ENCODE peak calls at places on chromosomes 5 and 9, in six cellular contexts. One of them, this sample, is unnamed.

GRCh38 chr5:32290922-32291321 is 21.8 kb downstream of the MTMR12 start:
- DNase-seq in stomach: no peak
- DNase-seq in SK-N-SH: no peak
- DNase-seq in transverse colon: peak; percentile 36
- DNase-seq in A549: no peak
- DNase-seq in suprapubic skin: no peak
- DNase-seq in this sample: no peak

GRCh38 chr9:125904155-125904841 is 157.1 kb downstream of the PBX3 start:
- DNase-seq in stomach: no peak
- DNase-seq in SK-N-SH: no peak
- DNase-seq in transverse colon: no peak
- DNase-seq in A549: no peak
- DNase-seq in suprapubic skin: no peak
- DNase-seq in this sample: no peak

GRCh38 chr5:68730220-68731010 is 363.4 kb upstream of the SLC30A5 start:
- DNase-seq in stomach: no peak
- DNase-seq in SK-N-SH: peak; percentile 62
- DNase-seq in transverse colon: no peak
- DNase-seq in A549: no peak
- DNase-seq in suprapubic skin: no peak
- DNase-seq in this sample: peak; percentile 34

GRCh38 chr9:130499804-130500263 is 55.1 kb downstream of the ASS1 start:
- DNase-seq in stomach: peak; percentile 51
- DNase-seq in SK-N-SH: peak; percentile 23
- DNase-seq in transverse colon: peak; percentile 80
- DNase-seq in A549: peak; percentile 58
- DNase-seq in suprapubic skin: no peak
- DNase-seq in this sample: no peak

GRCh38 chr5:42656661-42657035 is 100.0 kb upstream of the CCDC152 start:
- DNase-seq in stomach: no peak
- DNase-seq in SK-N-SH: no peak
- DNase-seq in transverse colon: no peak
- DNase-seq in A549: no peak
- DNase-seq in suprapubic skin: no peak
- DNase-seq in this sample: no peak

GRCh38 chr5:5613261-5613990 is 190.9 kb downstream of the ICE1 start:
- DNase-seq in stomach: no peak
- DNase-seq in SK-N-SH: no peak
- DNase-seq in transverse colon: peak; percentile 29
- DNase-seq in A549: no peak
- DNase-seq in suprapubic skin: no peak
- DNase-seq in this sample: no peak

GRCh38 chr5:119315516-119315949 is 40.3 kb upstream of the TNFAIP8 start:
- DNase-seq in stomach: no peak
- DNase-seq in SK-N-SH: peak; percentile 38
- DNase-seq in transverse colon: no peak
- DNase-seq in A549: peak; percentile 67
- DNase-seq in suprapubic skin: no peak
- DNase-seq in this sample: no peak

GRCh38 chr9:79263666-79264460 is 307.9 kb upstream of the TLE4 start:
- DNase-seq in stomach: no peak
- DNase-seq in SK-N-SH: peak; percentile 43
- DNase-seq in transverse colon: no peak
- DNase-seq in A549: no peak
- DNase-seq in suprapubic skin: no peak
- DNase-seq in this sample: no peak

GRCh38 chr5:125410501-125411162 is 664.2 kb upstream of the ZNF608 start:
- DNase-seq in stomach: no peak
- DNase-seq in SK-N-SH: peak; percentile 33
- DNase-seq in transverse colon: no peak
- DNase-seq in A549: no peak
- DNase-seq in suprapubic skin: no peak
- DNase-seq in this sample: no peak

GRCh38 chr9:74940600-74940999 is 12.1 kb downstream of the C9orf40 start:
- DNase-seq in stomach: no peak
- DNase-seq in SK-N-SH: no peak
- DNase-seq in transverse colon: peak; percentile 18
- DNase-seq in A549: no peak
- DNase-seq in suprapubic skin: no peak
- DNase-seq in this sample: no peak

DNA sequence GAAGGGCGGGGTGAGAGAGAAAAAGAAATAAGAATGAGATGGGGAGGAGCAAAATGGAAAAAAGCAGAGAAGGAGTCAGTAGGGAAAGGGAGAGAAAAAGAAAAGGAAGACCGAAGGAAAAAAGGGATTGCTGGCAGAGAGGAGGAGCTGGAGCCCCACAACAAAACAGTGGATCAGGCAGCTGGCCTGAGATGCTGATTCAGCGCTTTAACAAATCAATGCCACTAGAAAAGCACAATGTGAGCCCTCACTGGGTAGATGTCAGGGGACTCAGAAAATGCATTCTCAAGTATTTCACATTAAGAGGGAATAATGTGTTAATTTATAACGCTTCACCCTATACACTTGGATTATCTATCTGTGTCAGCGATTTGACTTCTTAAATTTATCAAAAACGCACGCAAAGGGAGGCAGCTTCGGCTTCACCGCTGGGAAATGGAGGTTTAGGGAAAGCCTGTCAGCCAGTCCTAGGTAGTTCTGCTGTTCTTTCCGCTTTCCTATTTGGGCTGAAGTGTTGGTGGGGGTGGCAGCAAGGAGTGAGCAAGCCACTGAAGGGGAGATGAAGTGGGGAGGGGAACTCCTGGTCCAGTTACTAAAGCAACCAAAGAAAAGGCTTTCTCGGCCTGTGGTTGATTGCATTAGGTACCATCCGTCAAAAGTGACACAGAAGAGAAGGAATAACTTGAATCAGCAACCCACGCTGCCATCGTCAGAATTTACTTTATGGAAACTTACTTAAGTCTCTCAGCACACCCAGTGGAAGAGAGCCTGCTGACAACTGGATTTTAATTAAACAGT is 161.6 kb downstream of the BNC2 start:
- DNase-seq in stomach: no peak
- DNase-seq in SK-N-SH: no peak
- DNase-seq in transverse colon: no peak
- DNase-seq in A549: no peak
- DNase-seq in suprapubic skin: no peak
- DNase-seq in this sample: no peak
- H3K4me3 ChIP-seq in stomach: no peak overlapping the region
- H3K4me3 ChIP-seq in SK-N-SH: no peak overlapping the region
- H3K4me3 ChIP-seq in transverse colon: no peak overlapping the region
- H3K4me3 ChIP-seq in A549: no peak overlapping the region
- H3K4me3 ChIP-seq in suprapubic skin: no peak overlapping the region
- H3K4me3 ChIP-seq in this sample: no peak overlapping the region

DNA sequence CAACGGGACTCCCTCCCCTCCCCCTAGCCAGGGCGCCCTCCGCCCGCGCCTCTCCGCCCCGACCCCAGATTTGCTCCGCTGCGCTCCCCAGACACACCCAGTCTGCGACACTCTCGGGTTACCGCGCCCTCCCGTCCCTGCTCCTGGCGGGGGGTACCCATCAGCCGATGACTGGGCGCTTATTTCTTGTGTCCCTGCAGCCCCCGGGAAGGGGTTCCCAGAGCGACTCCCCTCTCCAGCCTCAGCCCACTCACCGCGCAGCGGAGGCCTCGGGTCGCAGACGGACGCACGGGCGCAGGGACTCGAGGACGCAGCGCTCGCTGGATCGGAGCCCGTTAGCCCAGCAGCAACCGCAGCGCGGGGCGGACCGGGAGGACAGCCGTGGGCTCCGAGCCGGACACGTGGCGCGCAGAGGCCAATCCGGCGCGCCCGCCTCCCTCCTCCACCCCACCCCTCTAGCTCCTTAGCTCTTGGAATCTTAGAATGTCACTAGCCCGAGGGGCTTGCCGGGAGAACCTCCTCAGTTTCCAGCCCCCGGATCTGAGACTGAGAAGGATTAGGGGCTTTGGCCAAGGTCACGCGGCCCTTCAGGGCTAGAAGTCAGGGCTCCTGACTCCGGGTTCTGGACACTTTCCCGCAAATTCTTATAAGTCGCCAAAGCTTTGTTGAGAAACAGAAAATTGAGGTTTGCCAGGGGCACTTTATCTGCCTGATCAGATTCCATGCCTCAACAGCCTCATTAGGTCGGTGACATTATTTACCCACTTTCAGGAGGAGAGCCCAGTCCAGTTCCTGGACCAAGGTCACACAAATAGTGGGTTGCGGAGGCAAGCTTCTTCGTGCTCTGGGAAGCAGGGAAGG is at the start of gene ANXA6:
- DNase-seq in stomach: peak; percentile 85
- DNase-seq in SK-N-SH: peak; percentile 91
- DNase-seq in transverse colon: peak; percentile 81
- DNase-seq in A549: peak; percentile 94
- DNase-seq in suprapubic skin: peak; percentile 94
- DNase-seq in this sample: peak; percentile 81
- H3K27ac ChIP-seq in stomach: peak within 1 kb of the TSS; percentile 92
- H3K27ac ChIP-seq in SK-N-SH: no peak within 1 kb of the TSS
- H3K27ac ChIP-seq in transverse colon: peak within 1 kb of the TSS; percentile 90
- H3K27ac ChIP-seq in A549: peak within 1 kb of the TSS; percentile 83
- H3K27ac ChIP-seq in suprapubic skin: peak within 1 kb of the TSS; percentile 82
- H3K27ac ChIP-seq in this sample: peak within 1 kb of the TSS; percentile 92

GRCh38 chr9:107630141-107630540 is 140.6 kb upstream of the KLF4 start:
- DNase-seq in stomach: no peak
- DNase-seq in SK-N-SH: no peak
- DNase-seq in transverse colon: no peak
- DNase-seq in A549: no peak
- DNase-seq in suprapubic skin: no peak
- DNase-seq in this sample: no peak

GRCh38 chr9:107625383-107625984 is 135.9 kb upstream of the KLF4 start:
- DNase-seq in stomach: no peak
- DNase-seq in SK-N-SH: no peak
- DNase-seq in transverse colon: no peak
- DNase-seq in A549: no peak
- DNase-seq in suprapubic skin: no peak
- DNase-seq in this sample: no peak

GRCh38 chr9:107628444-107628843 is 138.9 kb upstream of the KLF4 start:
- DNase-seq in stomach: no peak
- DNase-seq in SK-N-SH: no peak
- DNase-seq in transverse colon: no peak
- DNase-seq in A549: no peak
- DNase-seq in suprapubic skin: no peak
- DNase-seq in this sample: no peak

GRCh38 chr9:107626118-107626517 is 136.5 kb upstream of the KLF4 start:
- DNase-seq in stomach: no peak
- DNase-seq in SK-N-SH: no peak
- DNase-seq in transverse colon: no peak
- DNase-seq in A549: no peak
- DNase-seq in suprapubic skin: no peak
- DNase-seq in this sample: no peak

GRCh38 chr9:107627771-107628170 is 138.2 kb upstream of the KLF4 start:
- DNase-seq in stomach: no peak
- DNase-seq in SK-N-SH: no peak
- DNase-seq in transverse colon: no peak
- DNase-seq in A549: no peak
- DNase-seq in suprapubic skin: no peak
- DNase-seq in this sample: no peak
- TF ChIP-seq EP300 in stomach: no peak
- TF ChIP-seq EP300 in SK-N-SH: no peak
- TF ChIP-seq EP300 in transverse colon: no peak
- TF ChIP-seq EP300 in A549: no peak
- TF ChIP-seq EP300 in suprapubic skin: no peak
- TF ChIP-seq EP300 in this sample: no peak

GRCh38 chr5:850511-851006 is at the start of gene ZDHHC11:
- DNase-seq in stomach: peak; percentile 81
- DNase-seq in SK-N-SH: peak; percentile 89
- DNase-seq in transverse colon: no peak
- DNase-seq in A549: no peak
- DNase-seq in suprapubic skin: peak; percentile 79
- DNase-seq in this sample: peak; percentile 29
- H3K4me3 ChIP-seq in stomach: peak within 1 kb of the TSS; percentile 34
- H3K4me3 ChIP-seq in SK-N-SH: no peak within 1 kb of the TSS
- H3K4me3 ChIP-seq in transverse colon: no peak within 1 kb of the TSS
- H3K4me3 ChIP-seq in A549: no peak within 1 kb of the TSS
- H3K4me3 ChIP-seq in suprapubic skin: peak within 1 kb of the TSS; percentile 27
- H3K4me3 ChIP-seq in this sample: no peak within 1 kb of the TSS

DNA sequence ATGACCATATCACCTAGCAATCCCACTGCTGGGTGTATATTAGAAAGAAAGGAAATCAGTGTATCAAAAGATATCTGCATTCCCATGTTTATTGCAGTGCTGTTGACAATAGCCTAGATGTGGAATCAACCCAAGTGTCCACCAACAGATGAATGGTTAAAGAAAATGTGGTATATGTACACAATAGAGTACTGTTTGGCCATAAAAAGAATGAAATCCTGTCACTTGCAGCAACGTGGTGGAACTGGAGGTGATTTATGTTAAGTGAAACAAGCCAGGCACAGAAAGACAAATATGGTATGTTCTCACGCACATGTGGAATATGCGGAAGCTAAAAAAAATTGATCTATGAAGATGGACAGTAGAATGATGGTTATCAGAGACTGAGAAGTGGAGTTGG is 221.6 kb upstream of the DAP start:
- DNase-seq in stomach: no peak
- DNase-seq in SK-N-SH: no peak
- DNase-seq in transverse colon: no peak
- DNase-seq in A549: no peak
- DNase-seq in suprapubic skin: no peak
- DNase-seq in this sample: no peak
- H3K27ac ChIP-seq in stomach: no peak overlapping the region
- H3K27ac ChIP-seq in SK-N-SH: no peak overlapping the region
- H3K27ac ChIP-seq in transverse colon: no peak overlapping the region
- H3K27ac ChIP-seq in A549: no peak overlapping the region
- H3K27ac ChIP-seq in suprapubic skin: no peak overlapping the region
- H3K27ac ChIP-seq in this sample: no peak overlapping the region

DNA sequence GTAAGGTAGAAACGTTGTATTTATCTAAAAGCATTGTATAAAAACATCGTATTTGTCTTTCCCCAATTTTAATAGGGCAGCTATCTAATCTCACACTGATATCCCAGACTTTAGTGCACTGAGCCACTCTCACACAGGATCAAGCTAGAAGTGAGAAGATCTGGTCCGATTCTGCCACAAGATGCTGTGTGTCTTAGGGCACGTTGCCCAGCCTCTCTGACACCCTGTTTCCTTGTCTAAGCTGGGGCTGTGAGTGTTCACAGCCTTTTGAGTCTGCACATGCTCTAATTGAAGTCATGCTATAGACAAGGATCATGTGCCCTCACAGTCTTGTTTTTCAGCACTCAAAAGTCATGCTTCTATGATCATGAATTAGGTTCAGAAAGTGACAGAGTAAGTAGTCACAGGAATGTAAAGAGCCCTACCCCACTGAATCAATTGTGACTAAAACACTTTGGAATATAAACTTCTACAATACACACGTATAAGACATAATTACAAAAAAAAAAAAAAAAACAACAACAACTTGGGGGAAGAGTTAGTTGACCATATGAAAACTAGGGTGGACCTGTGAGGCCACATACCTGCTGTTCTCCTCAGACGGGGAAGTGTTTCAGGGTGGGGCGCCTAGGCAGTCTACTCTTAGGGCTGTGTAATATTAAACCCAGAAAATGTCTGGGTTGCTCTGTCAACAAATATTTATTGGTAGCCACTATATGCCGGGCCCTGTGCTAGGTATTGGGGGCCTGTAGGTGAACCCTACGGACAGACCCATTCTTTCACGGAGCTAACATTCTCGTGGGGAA is 893 bp upstream of the ABLIM3 start:
- DNase-seq in stomach: no peak
- DNase-seq in SK-N-SH: no peak
- DNase-seq in transverse colon: no peak
- DNase-seq in A549: no peak
- DNase-seq in suprapubic skin: no peak
- DNase-seq in this sample: no peak
- TF ChIP-seq EP300 in stomach: no peak
- TF ChIP-seq EP300 in SK-N-SH: no peak
- TF ChIP-seq EP300 in transverse colon: no peak
- TF ChIP-seq EP300 in A549: no peak
- TF ChIP-seq EP300 in suprapubic skin: no peak
- TF ChIP-seq EP300 in this sample: no peak

This sample was measured in ovary.